ENCODE peak calls at places on chromosomes 16 and 17, in ten cellular contexts. I is stimulated activated CD4-positive, alpha-beta T cell treated with anti-CD3 and anti-CD28 coated beads, Interleukin-4, amount 100 ng/mL, for 4 hours; F is endothelial cell; V is amygdala; Q is activated CD4-positive, CD25-positive, alpha-beta regulatory T cell treated with anti-CD3 and anti-CD28 coated beads, Interleukin-2, amount 50 U/mL, for 16 hours; S is CD8-positive, alpha-beta memory T cell; Z is gastrocnemius medialis; O is colonic mucosa; N is stimulated activated naive CD8-positive, alpha-beta T cell treated with anti-CD3 and anti-CD28 coated beads, Interleukin-15, Interleukin-2, amounts not matched to agents 100 U/mL and 50 U/mL, for 24 hours; H is AG10803. Y is an unnamed sample.

GRCh38 chr17:8362651-8363332 is 13.7 kb downstream of the KRABD2 start:
- DNase-seq in O (no peak), I (no peak), Z (no peak), F (no peak), N (no peak), S (no peak), V (no peak), H (peak; percentile 56), Q (no peak), Y (no peak)

GRCh38 chr16:69328854-69329316 is 1.5 kb downstream of the PDF start:
- DNase-seq in Z (no peak), S (no peak), F (no peak), I (no peak), O (no peak), H (peak; percentile 50), Q (no peak), V (no peak), N (no peak), Y (no peak)

GRCh38 chr17:21252289-21252874 is 828 bp downstream of the NATD1 start:
- DNase-seq in Q (no peak), I (no peak), V (no peak), F (no peak), N (no peak), O (no peak), S (no peak), Z (peak; percentile 34), H (no peak), Y (no peak)

GRCh38 chr17:81865733-81866439 is 5.3 kb downstream of the ARHGDIA start:
- DNase-seq in H (peak; percentile 20), Q (no peak), Z (no peak), O (peak; percentile 97), I (no peak), F (no peak), N (no peak), V (no peak), S (no peak), Y (no peak)

GRCh38 chr17:62791235-62792121 is 16.6 kb downstream of the MARCHF10 start:
- DNase-seq in H (peak; percentile 93), V (no peak), Z (no peak), Q (no peak), S (no peak), O (no peak), F (no peak), N (no peak), I (no peak), Y (no peak)

GRCh38 chr16:474420-475122 is 49.1 kb downstream of the RAB11FIP3 start:
- DNase-seq in I (no peak), F (no peak), Z (no peak), H (no peak), S (no peak), O (peak; percentile 67), N (no peak), Q (no peak), V (no peak), Y (no peak)

GRCh38 chr17:285751-286422 is 66.7 kb downstream of the RPH3AL start:
- DNase-seq in Q (no peak), F (no peak), Z (no peak), V (no peak), I (no peak), O (no peak), N (no peak), S (no peak), H (no peak), Y (no peak)

GRCh38 chr17:2700491-2701141 is 10.9 kb downstream of the CLUH start:
- DNase-seq in S (no peak), O (no peak), Z (peak; percentile 17), I (no peak), V (no peak), N (no peak), Q (no peak), F (no peak), H (no peak), Y (no peak)